ENCODE peak calls at places on chromosomes 16 and 17, in eight cellular contexts. Z is stomach, Y is ovary, S is prostate gland, X is tibial nerve, O is right lobe of liver, W is heart left ventricle, E is body of pancreas. U is an unnamed sample.

GRCh38 chr17:41989702-41990419 is 23.3 kb downstream of the CNP start:
- DNase-seq in Z (no peak), Y (no peak), S (no peak), X (no peak), O (no peak), W (no peak), E (no peak), U (no peak)

GRCh38 chr17:63960006-63960405 is 12.7 kb downstream of the SCN4A start:
- DNase-seq in Z (no peak), Y (no peak), S (no peak), X (no peak), O (no peak), W (no peak), E (no peak), U (no peak)

GRCh38 chr16:75345711-75346110 is 87.6 kb downstream of the CFDP1 start:
- DNase-seq in Z (no peak), Y (no peak), S (no peak), X (no peak), O (no peak), W (no peak), E (no peak), U (no peak)

GRCh38 chr17:50953518-50953830 is 87.3 kb upstream of the TOB1 start:
- DNase-seq in Z (no peak), Y (no peak), S (no peak), X (no peak), O (no peak), W (no peak), E (no peak), U (no peak)

GRCh38 chr17:77927777-77928518 is 30.6 kb upstream of the TNRC6C start:
- DNase-seq in Z (no peak), Y (no peak), S (no peak), X (no peak), O (no peak), W (no peak), E (no peak), U (no peak)

GRCh38 chr17:39705786-39706348 is 6.0 kb downstream of the ERBB2 start:
- DNase-seq in Z (peak; percentile 87), Y (no peak), S (peak; percentile 87), X (no peak), O (peak; percentile 94), W (peak; percentile 66), E (peak; percentile 96), U (peak; percentile 78)

GRCh38 chr17:38702900-38703741 is 2.0 kb upstream of the MLLT6 start:
- DNase-seq in Z (peak; percentile 39), Y (no peak), S (peak; percentile 15), X (no peak), O (peak; percentile 73), W (no peak), E (peak; percentile 30), U (peak; percentile 59)

GRCh38 chr17:78769200-78769773 is 12.8 kb downstream of the CYTH1 start:
- DNase-seq in Z (no peak), Y (no peak), S (peak; percentile 24), X (no peak), O (peak; percentile 56), W (no peak), E (no peak), U (no peak)

GRCh38 chr17:2695243-2695960 is 16.2 kb downstream of the CLUH start:
- DNase-seq in Z (peak; percentile 16), Y (peak; percentile 34), S (no peak), X (no peak), O (no peak), W (peak; percentile 58), E (no peak), U (peak; percentile 5)

GRCh38 chr16:51854401-51854951 is 692.5 kb downstream of the TOX3 start:
- DNase-seq in Z (no peak), Y (no peak), S (no peak), X (no peak), O (no peak), W (no peak), E (no peak), U (no peak)

GRCh38 chr17:33888455-33888854 is 366.6 kb upstream of the CCL2 start:
- DNase-seq in Z (no peak), Y (no peak), S (no peak), X (no peak), O (no peak), W (no peak), E (no peak), U (no peak)

GRCh38 chr16:28621756-28622155 is 11.9 kb upstream of the SULT1A1 start:
- DNase-seq in Z (no peak), Y (no peak), S (no peak), X (no peak), O (no peak), W (no peak), E (no peak), U (no peak)

GRCh38 chr17:40803617-40804082 is 3.9 kb upstream of the KRT28 start:
- DNase-seq in Z (peak; percentile 86), Y (peak; percentile 80), S (peak; percentile 82), X (peak; percentile 90), O (peak; percentile 82), W (peak; percentile 78), E (peak; percentile 81), U (peak; percentile 86)

GRCh38 chr17:40800381-40800780 is 622 bp upstream of the KRT28 start:
- DNase-seq in Z (no peak), Y (no peak), S (no peak), X (no peak), O (no peak), W (no peak), E (no peak), U (no peak)

GRCh38 chr17:40799859-40800258 is at the start of gene KRT28:
- DNase-seq in Z (no peak), Y (no peak), S (no peak), X (no peak), O (no peak), W (no peak), E (no peak), U (no peak)

GRCh38 chr17:40796846-40797245 is 2.9 kb downstream of the KRT28 start:
- DNase-seq in Z (no peak), Y (no peak), S (no peak), X (no peak), O (no peak), W (no peak), E (no peak), U (no peak)

DNA sequence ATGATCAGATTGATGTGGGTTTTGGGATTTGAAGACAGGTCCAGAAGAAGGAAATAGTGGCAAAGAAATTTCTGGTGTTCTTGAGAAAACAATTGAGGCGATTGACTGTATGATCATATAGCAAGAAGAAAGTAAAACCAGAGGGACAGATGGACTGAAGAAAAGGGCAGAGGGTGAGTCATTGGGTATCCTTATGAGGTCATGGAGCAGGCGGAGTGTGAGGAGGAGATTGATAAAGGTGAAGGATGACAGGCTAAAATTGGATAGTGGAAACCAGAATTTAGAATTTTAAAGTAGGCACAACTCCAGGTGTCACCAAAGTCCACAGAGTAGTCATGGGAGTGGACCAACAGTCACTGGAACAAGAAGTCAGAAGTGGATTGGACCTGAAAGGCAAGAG is 1.4 kb upstream of the KRT28 start:
- DNase-seq in Z (no peak), Y (no peak), S (no peak), X (no peak), O (no peak), W (no peak), E (no peak), U (no peak)
- H3K4me1 ChIP-seq in Z (no peaks in the 10 kb centered on the region), Y (no peaks in the 10 kb centered on the region), S (no peaks in the 10 kb centered on the region), X (peaks cover 6% of the 10 kb centered on the region), O (no peaks in the 10 kb centered on the region), W (peaks cover 4% of the 10 kb centered on the region), E (no peaks in the 10 kb centered on the region), U (peaks cover 3% of the 10 kb centered on the region)

DNA sequence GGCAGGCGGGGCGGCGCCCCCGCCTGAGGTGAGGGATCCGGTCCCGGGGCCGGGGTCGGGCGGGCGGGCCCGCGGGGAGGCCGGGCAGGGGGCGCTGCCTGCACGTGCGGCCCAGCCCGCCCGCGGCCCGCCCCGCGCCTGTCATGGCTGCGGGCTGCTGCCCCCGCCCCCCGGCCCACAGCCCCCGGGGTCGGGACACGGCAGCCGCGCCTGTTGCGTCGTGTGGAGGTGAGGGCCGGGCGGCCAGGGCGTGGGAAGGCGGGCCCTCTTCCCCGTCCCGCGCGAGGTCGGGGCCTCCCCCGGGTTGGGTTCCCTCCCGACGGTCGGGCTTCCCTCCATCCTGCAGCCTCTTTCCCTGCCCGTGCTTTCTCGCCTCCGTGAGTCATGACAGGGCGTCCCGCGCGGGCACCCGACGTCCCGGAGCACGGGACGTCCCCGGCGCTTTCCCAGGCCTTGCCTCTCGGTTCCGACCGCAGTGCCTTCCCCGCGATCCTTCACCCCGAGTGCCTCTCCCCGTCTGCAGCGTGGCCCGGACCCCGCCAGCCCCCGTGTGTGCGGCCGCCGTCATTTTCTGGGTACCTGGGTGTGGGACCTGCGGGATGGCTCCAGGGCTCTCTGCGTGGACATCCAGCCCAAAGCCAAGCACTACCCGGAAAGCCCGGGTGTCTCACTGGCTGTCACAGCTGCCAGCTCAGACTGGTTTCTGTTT is 76.7 kb downstream of the CHD9 start:
- DNase-seq in Z (peak; percentile 72), Y (peak; percentile 75), S (peak; percentile 46), X (peak; percentile 40), O (peak; percentile 80), W (peak; percentile 84), E (peak; percentile 71), U (peak; percentile 71)
- TF ChIP-seq POLR2A in Z (no peak), Y (no peak), S (peak; percentile 39), X (no peak), O (no peak), W (no peak), E (peak; percentile 71), U (peak; percentile 62)

GRCh38 chr17:61401280-61402072 is 1.8 kb downstream of the TBX2 start:
- DNase-seq in Z (no peak), Y (no peak), S (no peak), X (no peak), O (no peak), W (peak; percentile 57), E (no peak), U (no peak)
- H3K27ac ChIP-seq in Z (peak overlapping the region; percentile 84), Y (peak overlapping the region; percentile 72), S (peak overlapping the region; percentile 84), X (peak overlapping the region; percentile 66), O (peak overlapping the region; percentile 24), W (peak overlapping the region; percentile 75), E (no peak overlapping the region), U (peak overlapping the region; percentile 64)

DNA sequence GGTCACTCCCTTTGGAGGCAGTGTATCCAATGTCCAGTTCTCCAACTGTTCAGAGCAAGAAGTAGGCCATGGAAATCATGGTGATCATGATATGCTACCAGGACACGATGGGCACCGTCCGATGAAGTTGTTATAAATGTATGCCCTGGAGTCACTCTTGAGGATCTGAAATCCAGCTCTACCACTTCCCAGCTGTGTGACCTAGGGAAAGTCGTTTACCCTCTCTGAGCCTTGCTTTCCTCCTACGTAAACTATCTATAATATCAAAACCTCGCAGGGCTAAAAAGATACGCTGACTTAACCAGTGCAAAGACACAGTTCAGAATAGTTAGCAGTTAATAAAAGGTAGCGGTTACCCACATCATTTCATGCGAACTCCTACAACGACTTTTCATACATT is 194.2 kb downstream of the XYLT1 start:
- DNase-seq in Z (no peak), Y (no peak), S (no peak), X (no peak), O (no peak), W (no peak), E (no peak), U (no peak)
- H3K4me1 ChIP-seq in Z (peaks cover 24% of the 10 kb centered on the region), Y (peaks cover 7% of the 10 kb centered on the region), S (peaks cover 3% of the 10 kb centered on the region), X (peaks cover 21% of the 10 kb centered on the region), O (no peaks in the 10 kb centered on the region), W (no peaks in the 10 kb centered on the region), E (peaks cover 56% of the 10 kb centered on the region), U (peaks cover 47% of the 10 kb centered on the region)

GRCh38 chr16:2468725-2469398 is 2.2 kb upstream of the NTN3 start:
- DNase-seq in Z (no peak), Y (peak; percentile 35), S (no peak), X (no peak), O (no peak), W (peak; percentile 65), E (no peak), U (no peak)
- TF ChIP-seq POLR2A in Z (no peak), Y (no peak), S (no peak), X (no peak), O (no peak), W (no peak), E (no peak), U (no peak)

GRCh38 chr17:82247175-82247823 is 18.5 kb downstream of the SLC16A3 start:
- DNase-seq in Z (no peak), Y (no peak), S (no peak), X (no peak), O (no peak), W (peak; percentile 42), E (no peak), U (no peak)
- H3K27ac ChIP-seq in Z (peak overlapping the region; percentile 81), Y (no peak overlapping the region), S (peak overlapping the region; percentile 78), X (peak overlapping the region; percentile 17), O (no peak overlapping the region), W (peak overlapping the region; percentile 34), E (peak overlapping the region; percentile 16), U (peak overlapping the region; percentile 69)